ENCODE peak calls at places on chromosome 18, in eight cellular contexts. Y is GM13977; L is K562; F is heart right ventricle; R is CD4-positive, alpha-beta T cell; K is GM23338; B is neural crest cell; I is lower leg skin. C is an unnamed sample.

GRCh38 chr18:37315935-37316334 is 249.7 kb downstream of the CELF4 start:
- DNase-seq in Y (no peak), L (no peak), F (no peak), R (no peak), K (no peak), B (no peak), I (no peak), C (no peak)

GRCh38 chr18:75044296-75044695 is 164.6 kb downstream of the PTGR3 start:
- DNase-seq in Y (no peak), L (no peak), F (no peak), R (no peak), K (no peak), B (no peak), I (no peak), C (no peak)

GRCh38 chr18:47150824-47151366 is 595 bp upstream of the HDHD2 start:
- DNase-seq in Y (peak; percentile 42), L (no peak), F (no peak), R (no peak), K (peak; percentile 23), B (no peak), I (peak; percentile 16), C (no peak)

GRCh38 chr18:56036673-56037072 is 448.7 kb upstream of the TCF4 start:
- DNase-seq in Y (no peak), L (no peak), F (no peak), R (no peak), K (no peak), B (no peak), I (no peak), C (no peak)

GRCh38 chr18:37334494-37335125 is 231.0 kb downstream of the CELF4 start:
- DNase-seq in Y (no peak), L (no peak), F (no peak), R (no peak), K (no peak), B (no peak), I (no peak), C (no peak)

GRCh38 chr18:13376841-13377351 is 158.3 kb downstream of the LDLRAD4 start:
- DNase-seq in Y (no peak), L (no peak), F (no peak), R (peak; percentile 69), K (no peak), B (no peak), I (no peak), C (no peak)

GRCh38 chr18:7598167-7599062 is 31.3 kb downstream of the PTPRM start:
- DNase-seq in Y (no peak), L (no peak), F (no peak), R (no peak), K (no peak), B (no peak), I (peak; percentile 22), C (no peak)

GRCh38 chr18:11992096-11992785 is 10.9 kb downstream of the IMPA2 start:
- DNase-seq in Y (no peak), L (no peak), F (no peak), R (no peak), K (no peak), B (no peak), I (no peak), C (no peak)

GRCh38 chr18:27715751-27716150 is 461.2 kb downstream of the CDH2 start:
- DNase-seq in Y (no peak), L (no peak), F (no peak), R (no peak), K (no peak), B (no peak), I (no peak), C (no peak)

GRCh38 chr18:80009661-80010550 is 21.5 kb upstream of the TXNL4A start:
- DNase-seq in Y (no peak), L (no peak), F (peak; percentile 66), R (no peak), K (no peak), B (no peak), I (peak; percentile 57), C (no peak)

GRCh38 chr18:10519999-10520935 is 5.6 kb upstream of the NAPG start:
- DNase-seq in Y (peak; percentile 69), L (peak; percentile 72), F (peak; percentile 78), R (peak; percentile 40), K (peak; percentile 89), B (peak; percentile 71), I (peak; percentile 91), C (peak; percentile 38)

GRCh38 chr18:22432672-22433137 is 15.0 kb upstream of the CTAGE1 start:
- DNase-seq in Y (no peak), L (peak; percentile 40), F (peak; percentile 71), R (no peak), K (no peak), B (no peak), I (peak; percentile 56), C (no peak)

GRCh38 chr18:48166971-48167370 is 236.5 kb upstream of the SMAD2 start:
- DNase-seq in Y (no peak), L (no peak), F (peak; percentile 49), R (no peak), K (no peak), B (no peak), I (no peak), C (no peak)

GRCh38 chr18:79571221-79572092 is 108.1 kb upstream of the CTDP1 start:
- DNase-seq in Y (no peak), L (no peak), F (no peak), R (no peak), K (no peak), B (no peak), I (no peak), C (no peak)

GRCh38 chr18:61612517-61612916 is 279.3 kb downstream of the CDH20 start:
- DNase-seq in Y (no peak), L (no peak), F (no peak), R (no peak), K (no peak), B (no peak), I (no peak), C (no peak)
- TF ChIP-seq CTCF in Y (no peak), L (no peak), F (no peak), R (no peak), K (peak; percentile 19), B (no peak), I (no peak), C (peak; percentile 15)

GRCh38 chr18:31736630-31737029 is 24.1 kb downstream of the SLC25A52 start:
- DNase-seq in Y (peak; percentile 24), L (no peak), F (no peak), R (no peak), K (no peak), B (no peak), I (no peak), C (no peak)
- TF ChIP-seq CTCF in Y (no peak), L (no peak), F (no peak), R (no peak), K (no peak), B (no peak), I (no peak), C (no peak)

DNA sequence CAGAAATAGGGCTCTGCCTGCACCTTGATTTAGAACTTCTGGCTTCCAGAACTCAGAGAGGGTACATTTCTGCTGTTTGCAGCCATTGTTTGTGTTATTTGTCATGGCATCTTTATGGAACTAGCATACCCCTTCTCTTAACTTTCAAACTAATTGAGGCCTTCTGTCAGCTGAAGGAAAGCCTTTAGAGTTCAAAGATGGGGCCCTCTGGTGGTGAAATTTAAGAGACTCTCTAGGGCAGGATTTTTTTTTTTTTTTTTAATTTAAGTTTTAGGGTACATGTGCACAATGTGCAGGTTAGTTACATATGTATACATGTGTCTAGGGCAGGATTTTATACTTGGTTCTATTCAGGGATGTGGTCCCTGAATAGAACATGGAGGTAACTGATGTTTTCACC is 260.6 kb upstream of the LINC00305 start:
- DNase-seq in Y (peak; percentile 17), L (no peak), F (no peak), R (no peak), K (peak; percentile 80), B (no peak), I (no peak), C (no peak)
- TF ChIP-seq CTCF in Y (peak; percentile 41), L (no peak), F (peak; percentile 15), R (no peak), K (peak; percentile 77), B (peak; percentile 70), I (no peak), C (peak; percentile 26)

GRCh38 chr18:70322928-70323327 is 34.1 kb downstream of the SOCS6 start:
- DNase-seq in Y (no peak), L (no peak), F (no peak), R (no peak), K (no peak), B (no peak), I (no peak), C (peak; percentile 44)
- TF ChIP-seq CTCF in Y (no peak), L (no peak), F (no peak), R (no peak), K (no peak), B (no peak), I (no peak), C (no peak)

GRCh38 chr18:31685097-31686082 is 1.0 kb upstream of the B4GALT6 start:
- DNase-seq in Y (peak; percentile 94), L (peak; percentile 33), F (peak; percentile 70), R (peak; percentile 13), K (peak; percentile 88), B (peak; percentile 69), I (no peak), C (peak; percentile 65)
- TF ChIP-seq CTCF in Y (peak; percentile 58), L (no peak), F (no peak), R (no peak), K (peak; percentile 7), B (peak; percentile 61), I (no peak), C (peak; percentile 2)

GRCh38 chr18:63823516-63824219 is 48.5 kb downstream of the SERPINB7 start:
- DNase-seq in Y (no peak), L (peak; percentile 7), F (peak; percentile 16), R (no peak), K (peak; percentile 70), B (peak; percentile 9), I (no peak), C (no peak)
- TF ChIP-seq CTCF in Y (peak; percentile 51), L (peak; percentile 25), F (peak; percentile 6), R (peak; percentile 24), K (peak; percentile 89), B (peak; percentile 59), I (no peak), C (peak; percentile 7)